ENCODE peak calls at places on chromosomes 12 and 14, in ten cellular contexts. B, G, Z, X, O, H, Y, P, I and C are unnamed samples.

GRCh38 chr12:130423991-130424857 is 86.5 kb downstream of the PIWIL1 start:
- DNase-seq in Y (no peak), G (no peak), P (no peak), O (no peak), X (no peak), H (peak; percentile 3), Z (no peak), B (no peak), I (no peak), C (no peak)

GRCh38 chr12:78928200-78929074 is 63.9 kb downstream of the SYT1 start:
- DNase-seq in G (peak; percentile 91), O (peak; percentile 97), P (no peak), Y (no peak), X (no peak), B (no peak), I (no peak), H (no peak), Z (peak; percentile 53), C (no peak)

GRCh38 chr14:103391048-103391447 is 5.8 kb downstream of the MARK3 start:
- DNase-seq in I (no peak), Z (peak; percentile 77), B (peak; percentile 25), P (peak; percentile 64), X (peak; percentile 25), Y (no peak), O (peak; percentile 51), H (peak; percentile 22), G (peak; percentile 74), C (no peak)

GRCh38 chr14:103994535-103995184 is 52.3 kb upstream of the RD3L start:
- DNase-seq in Z (peak; percentile 94), G (no peak), Y (no peak), X (no peak), B (no peak), H (no peak), I (no peak), O (peak; percentile 81), P (no peak), C (no peak)

GRCh38 chr12:3543826-3544225 is 52.8 kb downstream of the PRMT8 start:
- DNase-seq in Y (no peak), G (no peak), X (no peak), I (no peak), B (no peak), Z (no peak), O (no peak), P (no peak), H (no peak), C (no peak)

GRCh38 chr14:62015945-62016344 is 253.7 kb downstream of the SNAPC1 start:
- DNase-seq in G (no peak), P (no peak), H (no peak), I (no peak), O (peak; percentile 42), Z (peak; percentile 35), X (no peak), Y (no peak), B (peak; percentile 41), C (no peak)

GRCh38 chr14:71532349-71532748 is 399.9 kb upstream of the RGS6 start:
- DNase-seq in P (no peak), B (no peak), Z (no peak), Y (no peak), G (no peak), O (no peak), X (no peak), I (no peak), H (no peak), C (no peak)

GRCh38 chr12:52082988-52083637 is 3.6 kb downstream of the SMIM41 start:
- DNase-seq in P (peak; percentile 82), Z (peak; percentile 65), H (peak; percentile 68), G (peak; percentile 57), X (peak; percentile 47), Y (no peak), O (no peak), I (no peak), B (peak; percentile 46), C (peak; percentile 68)

GRCh38 chr14:100303925-100304324 is 2.3 kb downstream of the SLC25A29 start:
- DNase-seq in G (no peak), B (no peak), O (no peak), I (no peak), X (no peak), Y (no peak), H (no peak), Z (no peak), P (no peak), C (no peak)

GRCh38 chr14:100304825-100305445 is 1.3 kb downstream of the SLC25A29 start:
- DNase-seq in H (peak; percentile 64), B (no peak), Z (peak; percentile 48), O (peak; percentile 40), P (peak; percentile 72), G (peak; percentile 35), X (peak; percentile 85), Y (peak; percentile 85), I (no peak), C (peak; percentile 83)

GRCh38 chr14:100302616-100303015 is 3.6 kb downstream of the SLC25A29 start:
- DNase-seq in O (no peak), H (no peak), X (no peak), B (no peak), G (peak; percentile 42), I (no peak), P (no peak), Z (peak; percentile 92), Y (no peak), C (no peak)

GRCh38 chr14:100305446-100306255 is 593 bp downstream of the SLC25A29 start:
- DNase-seq in Z (peak; percentile 11), Y (peak; percentile 44), B (no peak), H (peak; percentile 48), P (peak; percentile 67), X (peak; percentile 56), I (no peak), G (no peak), O (no peak), C (peak; percentile 75)

DNA sequence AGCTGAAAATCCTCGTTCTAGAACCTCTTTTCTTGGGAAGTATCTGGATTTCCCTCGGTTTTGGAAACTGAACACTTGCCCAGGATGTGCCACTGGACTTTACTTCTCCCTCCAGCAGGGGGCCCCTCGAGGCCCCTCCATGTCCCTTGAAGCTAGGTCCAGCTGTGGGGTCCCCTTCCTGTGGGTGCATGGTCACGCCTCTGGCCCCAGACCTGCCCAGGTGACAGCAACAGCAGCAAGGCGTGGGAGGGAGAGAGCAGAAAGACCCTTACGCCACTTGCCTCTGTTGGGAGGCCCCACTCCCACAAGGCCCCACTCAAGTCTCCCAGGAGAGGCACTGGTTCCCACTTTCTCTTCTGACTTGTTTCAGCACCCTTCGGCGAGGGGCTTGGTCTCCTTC is 3.1 kb downstream of the SLC25A29 start:
- DNase-seq in Y (no peak), I (no peak), P (no peak), H (no peak), Z (peak; percentile 21), G (peak; percentile 42), O (no peak), B (no peak), X (no peak), C (no peak)
- TF ChIP-seq CTCF in Y (peak; percentile 42), I (peak; percentile 42), P (peak; percentile 40), H (peak; percentile 39), Z (peak; percentile 81), G (peak; percentile 60), O (peak; percentile 44), B (peak; percentile 41), X (peak; percentile 42), C (peak; percentile 59)

DNA sequence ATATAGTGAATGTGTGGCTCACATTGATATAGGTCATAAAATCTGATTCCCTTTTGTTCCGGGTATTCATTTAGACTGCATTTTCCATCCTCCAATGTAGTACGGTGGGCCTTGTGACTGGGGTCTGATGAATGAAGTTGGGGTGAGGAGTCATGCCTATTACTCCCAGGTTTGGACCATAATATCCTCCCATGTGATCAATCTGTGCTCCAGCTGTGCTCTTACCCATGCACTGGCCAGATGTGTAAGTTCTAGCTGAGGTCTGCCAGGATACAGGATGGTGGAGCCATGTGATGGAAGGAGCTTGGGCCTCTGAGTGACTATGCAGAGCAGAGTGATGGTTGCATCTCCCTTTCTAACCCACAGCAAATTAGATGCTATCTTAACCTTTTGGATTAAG is 1034.0 kb upstream of the TMEM132C start:
- DNase-seq in P (no peak), Y (no peak), H (no peak), G (no peak), I (no peak), B (no peak), Z (no peak), X (no peak), O (no peak), C (no peak)
- H3K9me3 ChIP-seq in P (no peaks in the 10 kb centered on the region), Y (no peaks in the 10 kb centered on the region), H (no peaks in the 10 kb centered on the region), G (no peaks in the 10 kb centered on the region), I (no peaks in the 10 kb centered on the region), B (no peaks in the 10 kb centered on the region), Z (no peaks in the 10 kb centered on the region), X (no peaks in the 10 kb centered on the region), O (no peaks in the 10 kb centered on the region), C (no peaks in the 10 kb centered on the region)

DNA sequence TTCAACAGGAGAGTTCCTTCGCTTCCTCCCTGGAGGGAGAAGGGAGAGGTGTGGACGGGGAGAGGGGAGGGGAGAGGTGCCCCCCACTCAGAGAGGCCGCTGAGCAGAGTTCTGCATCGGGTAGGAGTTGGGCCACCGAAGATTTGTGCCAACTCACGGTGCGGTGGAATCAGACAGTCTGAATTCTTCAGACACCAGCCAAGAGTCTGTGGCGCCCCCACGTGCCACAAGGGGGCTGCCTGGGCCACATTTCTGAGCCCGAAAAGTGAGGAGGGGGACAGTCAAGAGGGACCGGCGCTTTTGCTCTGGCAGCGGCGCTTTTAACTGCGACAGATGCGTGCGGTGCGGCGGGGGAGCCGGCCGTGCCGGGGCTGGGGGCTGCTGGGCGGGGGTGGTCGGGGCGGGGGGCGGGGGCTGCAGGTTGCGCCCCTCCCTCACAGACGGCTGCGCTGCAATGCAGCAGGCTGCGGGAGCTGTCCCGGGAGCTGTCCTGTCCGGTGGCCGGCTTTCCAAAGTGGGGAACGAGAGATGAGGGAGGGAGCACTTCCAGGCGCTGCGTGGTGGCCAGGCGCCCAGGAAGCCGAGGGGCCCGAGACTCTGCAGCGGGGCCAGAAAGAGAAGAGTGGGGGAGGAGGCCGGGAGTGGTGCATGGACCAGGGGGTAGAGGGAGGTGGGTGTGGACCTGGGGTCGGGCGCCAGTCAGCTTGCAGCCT is 941 bp upstream of the RTL1 start:
- DNase-seq in B (no peak), H (no peak), I (no peak), Y (no peak), X (peak; percentile 14), P (no peak), Z (peak; percentile 15), G (peak; percentile 34), O (no peak), C (peak; percentile 30)
- TF ChIP-seq CTCF in B (no peak), H (no peak), I (no peak), Y (no peak), X (no peak), P (no peak), Z (peak; percentile 46), G (peak; percentile 30), O (peak; percentile 2), C (no peak)

GRCh38 chr14:105912641-105913180 is 386.3 kb downstream of the TMEM121 start:
- DNase-seq in O (no peak), G (no peak), I (no peak), H (no peak), Z (no peak), P (no peak), Y (no peak), B (no peak), X (no peak), C (peak; percentile 14)

GRCh38 chr14:105909046-105909827 is 382.9 kb downstream of the TMEM121 start:
- DNase-seq in Z (no peak), X (no peak), O (no peak), Y (no peak), B (no peak), G (no peak), I (no peak), H (no peak), P (no peak), C (no peak)

GRCh38 chr14:105913221-105913620 is 386.8 kb downstream of the TMEM121 start:
- DNase-seq in X (no peak), B (no peak), O (no peak), I (no peak), Y (no peak), H (no peak), P (no peak), G (no peak), Z (no peak), C (peak; percentile 15)

GRCh38 chr14:105910426-105910825 is 384.0 kb downstream of the TMEM121 start:
- DNase-seq in Z (no peak), Y (no peak), X (no peak), H (no peak), G (no peak), O (no peak), B (no peak), I (no peak), P (no peak), C (no peak)

GRCh38 chr14:105911006-105911847 is 384.8 kb downstream of the TMEM121 start:
- DNase-seq in P (no peak), I (no peak), Y (no peak), X (no peak), H (no peak), Z (no peak), O (no peak), G (no peak), B (no peak), C (peak; percentile 22)
- H3K9me3 ChIP-seq in P (no peaks in the 10 kb centered on the region), I (no peaks in the 10 kb centered on the region), Y (no peaks in the 10 kb centered on the region), X (no peaks in the 10 kb centered on the region), H (no peaks in the 10 kb centered on the region), Z (no peaks in the 10 kb centered on the region), O (peaks cover 26% of the 10 kb centered on the region), G (no peaks in the 10 kb centered on the region), B (no peaks in the 10 kb centered on the region), C (no peaks in the 10 kb centered on the region)